ENCODE peak calls at places on chromosome 15, in nine cellular contexts. Z is naive thymus-derived CD8-positive, alpha-beta T cell; J is endodermal cell; N is AG20443; G is amygdala; P is NCI-H1930; D is stromal cell of bone marrow; X is activated naive CD8-positive, alpha-beta T cell treated with anti-CD3 and anti-CD28 coated beads, Interleukin-2, amount 50 U/mL, for 16 hours; O is nucleus accumbens. V is an unnamed sample.

GRCh38 chr15:40959331-40960141 is 6.3 kb downstream of the CHAC1 start:
- DNase-seq in Z (no peak), J (no peak), N (no peak), G (no peak), P (no peak), D (no peak), X (no peak), O (no peak), V (no peak)

GRCh38 chr15:90482124-90483011 is 47.4 kb upstream of the CRTC3 start:
- DNase-seq in Z (peak), J (peak), N (peak), G (no peak), P (no peak), D (no peak), X (peak), O (peak), V (peak)

GRCh38 chr15:55183679-55184078 is 13.1 kb downstream of the RSL24D1 start:
- DNase-seq in Z (no peak), J (no peak), N (no peak), G (no peak), P (no peak), D (no peak), X (no peak), O (no peak), V (no peak)

GRCh38 chr15:50227076-50227475 is 38.5 kb downstream of the HDC start:
- DNase-seq in Z (no peak), J (no peak), N (peak), G (no peak), P (no peak), D (peak), X (no peak), O (no peak), V (no peak)

GRCh38 chr15:87573534-87573933 is 683.0 kb downstream of the NTRK3 start:
- DNase-seq in Z (no peak), J (no peak), N (no peak), G (no peak), P (no peak), D (no peak), X (no peak), O (no peak), V (no peak)

GRCh38 chr15:62455441-62455921 is 290.4 kb upstream of the C2CD4B start:
- DNase-seq in Z (no peak), J (no peak), N (no peak), G (no peak), P (no peak), D (no peak), X (no peak), O (no peak), V (no peak)

GRCh38 chr15:80118956-80119355 is 33.8 kb upstream of the FAH start:
- DNase-seq in Z (no peak), J (no peak), N (no peak), G (no peak), P (no peak), D (no peak), X (no peak), O (no peak), V (no peak)

GRCh38 chr15:57654136-57654845 is 52.2 kb upstream of the POLR2M start:
- DNase-seq in Z (no peak), J (no peak), N (peak), G (no peak), P (no peak), D (peak), X (no peak), O (no peak), V (no peak)

GRCh38 chr15:78195735-78196201 is 38.6 kb downstream of the ACSBG1 start:
- DNase-seq in Z (peak), J (peak), N (peak), G (no peak), P (no peak), D (no peak), X (no peak), O (no peak), V (no peak)

GRCh38 chr15:43370310-43370974 is 401 bp downstream of the ZSCAN29 start:
- DNase-seq in Z (no peak), J (peak), N (peak), G (no peak), P (no peak), D (no peak), X (no peak), O (no peak), V (no peak)

GRCh38 chr15:54803139-54803808 is 393.5 kb downstream of the RSL24D1 start:
- DNase-seq in Z (no peak), J (no peak), N (no peak), G (no peak), P (no peak), D (peak), X (no peak), O (no peak), V (peak)

GRCh38 chr15:70238917-70239316 is 141.2 kb upstream of the TLE3 start:
- DNase-seq in Z (no peak), J (peak), N (no peak), G (no peak), P (no peak), D (no peak), X (no peak), O (no peak), V (no peak)

GRCh38 chr15:71455107-71455506 is 339.8 kb downstream of the THSD4 start:
- DNase-seq in Z (no peak), J (no peak), N (no peak), G (no peak), P (no peak), D (no peak), X (no peak), O (no peak), V (no peak)

GRCh38 chr15:65312400-65312916 is 8.0 kb downstream of the RNU5B-1 start:
- DNase-seq in Z (no peak), J (no peak), N (peak), G (no peak), P (no peak), D (no peak), X (no peak), O (peak), V (peak)

GRCh38 chr15:87038404-87038803 is 958.7 kb downstream of the AGBL1 start:
- DNase-seq in Z (no peak), J (peak), N (no peak), G (no peak), P (no peak), D (no peak), X (no peak), O (no peak), V (no peak)

GRCh38 chr15:82572311-82572710 is 32.1 kb upstream of the RPS17 start:
- DNase-seq in Z (no peak), J (no peak), N (peak), G (no peak), P (no peak), D (no peak), X (no peak), O (no peak), V (no peak)

GRCh38 chr15:94008101-94009080 is 223.0 kb upstream of the MCTP2 start:
- DNase-seq in Z (no peak), J (no peak), N (no peak), G (no peak), P (no peak), D (no peak), X (no peak), O (no peak), V (no peak)

GRCh38 chr15:51649659-51650521 is 27.3 kb upstream of the DMXL2 start:
- DNase-seq in Z (no peak), J (peak), N (peak), G (no peak), P (peak), D (peak), X (peak), O (no peak), V (peak)

GRCh38 chr15:58731756-58732535 is 17.6 kb downstream of the ADAM10 start:
- DNase-seq in Z (no peak), J (no peak), N (peak), G (no peak), P (no peak), D (peak), X (no peak), O (no peak), V (no peak)

GRCh38 chr15:57743424-57743823 is 36.9 kb downstream of the POLR2M start:
- DNase-seq in Z (no peak), J (peak), N (peak), G (no peak), P (no peak), D (no peak), X (no peak), O (no peak), V (no peak)